ENCODE peak calls at places on chromosome 20, in eight cellular contexts. D is transverse colon, A is fibroblast of pulmonary artery, V is A549, F is GM06990, C is cardiac muscle cell, E is H1, N is ovary. Z is an unnamed sample.

GRCh38 chr20:18055261-18055660 is 2.5 kb downstream of the OVOL2 start:
- DNase-seq in D (peak; percentile 21), A (no peak), V (no peak), F (no peak), C (no peak), E (no peak), N (no peak), Z (no peak)

GRCh38 chr20:51695574-51696303 is 72.5 kb downstream of the ATP9A start:
- DNase-seq in D (no peak), A (peak; percentile 67), V (peak; percentile 46), F (no peak), C (peak; percentile 61), E (no peak), N (no peak), Z (no peak)

GRCh38 chr20:62964700-62965099 is 12.2 kb downstream of the SLC17A9 start:
- DNase-seq in D (no peak), A (no peak), V (no peak), F (no peak), C (no peak), E (no peak), N (no peak), Z (no peak)

GRCh38 chr20:41003143-41003932 is 25.3 kb upstream of the TOP1 start:
- DNase-seq in D (peak; percentile 77), A (peak; percentile 97), V (peak; percentile 92), F (no peak), C (peak; percentile 96), E (no peak), N (no peak), Z (peak; percentile 37)

GRCh38 chr20:31638816-31639215 is 1.1 kb downstream of the COX4I2 start:
- DNase-seq in D (no peak), A (no peak), V (no peak), F (no peak), C (no peak), E (no peak), N (no peak), Z (no peak)

GRCh38 chr20:63330084-63330760 is 30.9 kb downstream of the CHRNA4 start:
- DNase-seq in D (no peak), A (no peak), V (no peak), F (no peak), C (no peak), E (no peak), N (no peak), Z (peak; percentile 40)

GRCh38 chr20:59159091-59159821 is 4.4 kb upstream of the ZNF831 start:
- DNase-seq in D (peak; percentile 35), A (no peak), V (no peak), F (no peak), C (no peak), E (peak; percentile 64), N (no peak), Z (no peak)

GRCh38 chr20:48052492-48052870 is 267.2 kb upstream of the SULF2 start:
- DNase-seq in D (no peak), A (peak; percentile 52), V (no peak), F (no peak), C (peak; percentile 55), E (no peak), N (no peak), Z (no peak)

GRCh38 chr20:59221881-59222238 is 58.2 kb downstream of the ZNF831 start:
- DNase-seq in D (no peak), A (no peak), V (no peak), F (no peak), C (no peak), E (no peak), N (no peak), Z (no peak)

GRCh38 chr20:39810269-39810668 is 848.1 kb downstream of the DHX35 start:
- DNase-seq in D (no peak), A (no peak), V (no peak), F (no peak), C (no peak), E (no peak), N (no peak), Z (no peak)

GRCh38 chr20:63652192-63652980 is 838 bp downstream of the STMN3 start:
- DNase-seq in D (no peak), A (peak; percentile 32), V (no peak), F (no peak), C (peak; percentile 56), E (peak; percentile 82), N (peak; percentile 76), Z (peak; percentile 30)

GRCh38 chr20:4091332-4092135 is 76.2 kb upstream of the RNF24 start:
- DNase-seq in D (peak; percentile 66), A (peak; percentile 80), V (peak; percentile 69), F (no peak), C (peak; percentile 72), E (peak; percentile 91), N (peak; percentile 59), Z (peak; percentile 61)

GRCh38 chr20:61426361-61426760 is 174.3 kb downstream of the CDH4 start:
- DNase-seq in D (no peak), A (no peak), V (no peak), F (no peak), C (no peak), E (no peak), N (no peak), Z (no peak)

GRCh38 chr20:58175836-58176235 is 52.6 kb downstream of the ANKRD60 start:
- DNase-seq in D (no peak), A (no peak), V (no peak), F (no peak), C (no peak), E (no peak), N (peak; percentile 40), Z (no peak)

GRCh38 chr20:19757487-19757972 is 528 bp upstream of the RIN2 start:
- DNase-seq in D (peak; percentile 74), A (peak; percentile 79), V (peak; percentile 58), F (no peak), C (peak; percentile 88), E (peak; percentile 83), N (peak; percentile 91), Z (peak; percentile 94)

GRCh38 chr20:41268402-41268801 is 49.1 kb downstream of the ZHX3 start:
- DNase-seq in D (no peak), A (no peak), V (no peak), F (no peak), C (no peak), E (no peak), N (no peak), Z (no peak)

GRCh38 chr20:445514-446336 is 16.6 kb downstream of the TBC1D20 start:
- DNase-seq in D (no peak), A (no peak), V (peak; percentile 24), F (no peak), C (no peak), E (no peak), N (no peak), Z (peak; percentile 58)

GRCh38 chr20:59217794-59218193 is 54.2 kb downstream of the ZNF831 start:
- DNase-seq in D (no peak), A (no peak), V (no peak), F (no peak), C (no peak), E (no peak), N (no peak), Z (no peak)

GRCh38 chr20:63325021-63325471 is 32.1 kb downstream of the COL20A1 start:
- DNase-seq in D (no peak), A (no peak), V (no peak), F (no peak), C (no peak), E (no peak), N (no peak), Z (no peak)

GRCh38 chr20:38863024-38863851 is 57.7 kb downstream of the PPP1R16B start:
- DNase-seq in D (peak; percentile 44), A (no peak), V (no peak), F (peak; percentile 71), C (no peak), E (no peak), N (no peak), Z (no peak)

GRCh38 chr20:7301807-7302206 is 534.3 kb downstream of the BMP2 start:
- DNase-seq in D (no peak), A (no peak), V (no peak), F (no peak), C (no peak), E (no peak), N (no peak), Z (no peak)

GRCh38 chr20:7302256-7302655 is 534.8 kb downstream of the BMP2 start:
- DNase-seq in D (no peak), A (no peak), V (no peak), F (no peak), C (no peak), E (no peak), N (no peak), Z (no peak)

GRCh38 chr20:7308163-7308562 is 540.7 kb downstream of the BMP2 start:
- DNase-seq in D (no peak), A (no peak), V (no peak), F (no peak), C (no peak), E (no peak), N (no peak), Z (no peak)

GRCh38 chr20:7305971-7306370 is 538.5 kb downstream of the BMP2 start:
- DNase-seq in D (no peak), A (no peak), V (no peak), F (no peak), C (no peak), E (no peak), N (no peak), Z (no peak)
- TF ChIP-seq CTCF in D (no peak), A (no peak), V (no peak), F (no peak), C (no peak), E (no peak), N (no peak), Z (no peak)

GRCh38 chr20:50654899-50655298 is 36.4 kb downstream of the RIPOR3 start:
- DNase-seq in D (no peak), A (peak; percentile 55), V (no peak), F (no peak), C (peak; percentile 76), E (no peak), N (peak; percentile 60), Z (no peak)
- H3K4me3 ChIP-seq in D (peak overlapping the region; percentile 16), A (no peak overlapping the region), V (no peak overlapping the region), F (no peak overlapping the region), C (no peak overlapping the region), E (no peak overlapping the region), N (no peak overlapping the region), Z (no peak overlapping the region)

GRCh38 chr20:2236266-2236665 is 59.5 kb upstream of the TGM3 start:
- DNase-seq in D (no peak), A (peak; percentile 62), V (no peak), F (no peak), C (peak; percentile 68), E (no peak), N (no peak), Z (no peak)

GRCh38 chr20:2240835-2241234 is 55.0 kb upstream of the TGM3 start:
- DNase-seq in D (no peak), A (no peak), V (no peak), F (no peak), C (no peak), E (no peak), N (no peak), Z (no peak)

GRCh38 chr20:2234788-2235187 is 61.0 kb upstream of the TGM3 start:
- DNase-seq in D (no peak), A (no peak), V (no peak), F (no peak), C (no peak), E (no peak), N (no peak), Z (no peak)

GRCh38 chr20:2238601-2239000 is 57.2 kb upstream of the TGM3 start:
- DNase-seq in D (no peak), A (no peak), V (no peak), F (no peak), C (no peak), E (no peak), N (no peak), Z (no peak)

GRCh38 chr20:2237059-2237458 is 58.7 kb upstream of the TGM3 start:
- DNase-seq in D (peak; percentile 34), A (peak; percentile 90), V (no peak), F (no peak), C (peak; percentile 94), E (no peak), N (peak; percentile 22), Z (no peak)
- TF ChIP-seq CTCF in D (no peak), A (peak; percentile 45), V (no peak), F (no peak), C (peak; percentile 39), E (peak; percentile 51), N (no peak), Z (no peak)

GRCh38 chr20:50655325-50655880 is 35.9 kb downstream of the RIPOR3 start:
- DNase-seq in D (peak; percentile 58), A (peak; percentile 90), V (no peak), F (no peak), C (peak; percentile 94), E (no peak), N (peak; percentile 89), Z (no peak)
- H3K4me3 ChIP-seq in D (peak overlapping the region; percentile 16), A (peak overlapping the region; percentile 27), V (no peak overlapping the region), F (no peak overlapping the region), C (no peak overlapping the region), E (no peak overlapping the region), N (peak overlapping the region; percentile 17), Z (no peak overlapping the region)

Z was measured in thyroid gland.